ENCODE peak calls at places on chromosomes 3 and 15, in ten cellular contexts. A is esophagus squamous epithelium; R is CD8-positive, alpha-beta T cell; M is Karpas-422; Y is NB4; P is WERI-Rb-1; O is bronchial epithelial cell; V is GM23338; S is PC-9; N is effector memory CD4-positive, alpha-beta T cell. T is an unnamed sample.

GRCh38 chr3:29164825-29165224 is 116.0 kb upstream of the RBMS3 start:
- DNase-seq in P (no peak), N (no peak), M (no peak), O (no peak), Y (no peak), A (no peak), S (no peak), V (no peak), R (no peak), T (no peak)

GRCh38 chr3:59006791-59007517 is 42.9 kb downstream of the CFAP20DC start:
- DNase-seq in R (no peak), S (no peak), P (no peak), Y (no peak), M (peak; percentile 15), O (peak; percentile 29), A (no peak), N (no peak), V (no peak), T (no peak)

GRCh38 chr15:35060591-35060990 is 24.5 kb downstream of the NANOGP8 start:
- DNase-seq in A (no peak), R (no peak), Y (no peak), M (no peak), S (no peak), V (no peak), N (no peak), O (no peak), P (no peak), T (no peak)

GRCh38 chr15:95874625-95875024 is 455.9 kb upstream of the NR2F2 start:
- DNase-seq in S (no peak), N (no peak), M (no peak), R (no peak), P (no peak), O (no peak), Y (no peak), V (no peak), A (no peak), T (no peak)

GRCh38 chr15:33226559-33227181 is 32.2 kb upstream of the FMN1 start:
- DNase-seq in O (peak; percentile 75), R (peak; percentile 61), A (no peak), N (peak; percentile 34), P (peak; percentile 48), V (peak; percentile 73), M (peak; percentile 84), Y (peak; percentile 72), S (no peak), T (no peak)

GRCh38 chr15:43187544-43188155 is 2.4 kb downstream of the CCNDBP1 start:
- DNase-seq in N (no peak), S (peak; percentile 52), O (peak; percentile 77), A (no peak), M (peak; percentile 84), P (no peak), V (peak; percentile 74), Y (peak; percentile 67), R (no peak), T (peak; percentile 29)

GRCh38 chr3:168249048-168249538 is 153.4 kb upstream of the GOLIM4 start:
- DNase-seq in O (no peak), P (no peak), Y (no peak), R (no peak), S (no peak), M (no peak), N (no peak), V (no peak), A (no peak), T (no peak)

GRCh38 chr3:126961191-126961790 is 21.6 kb upstream of the PLXNA1 start:
- DNase-seq in R (no peak), Y (no peak), O (peak; percentile 86), N (no peak), A (no peak), P (no peak), V (no peak), M (no peak), S (peak; percentile 41), T (no peak)

GRCh38 chr3:126373682-126374601 is 16.7 kb upstream of the KLF15 start:
- DNase-seq in M (no peak), O (no peak), N (no peak), P (no peak), R (no peak), A (no peak), S (no peak), Y (no peak), V (no peak), T (no peak)

GRCh38 chr15:92625297-92625980 is 30.1 kb downstream of the FAM174B start:
- DNase-seq in M (no peak), O (peak; percentile 76), R (no peak), N (no peak), P (no peak), S (peak; percentile 69), A (no peak), V (no peak), Y (no peak), T (no peak)

GRCh38 chr3:159897331-159898075 is 91.1 kb upstream of the IL12A start:
- DNase-seq in A (no peak), V (no peak), M (no peak), S (no peak), N (no peak), R (no peak), Y (no peak), O (no peak), P (no peak), T (no peak)

GRCh38 chr3:96083610-96084009 is 730.8 kb upstream of the EPHA6 start:
- DNase-seq in P (no peak), R (no peak), O (no peak), S (no peak), N (no peak), Y (no peak), A (no peak), V (no peak), M (no peak), T (no peak)

GRCh38 chr15:96349933-96350292 is 19.4 kb downstream of the NR2F2 start:
- DNase-seq in R (no peak), N (no peak), V (no peak), M (no peak), S (no peak), P (no peak), O (no peak), Y (no peak), A (no peak), T (no peak)

GRCh38 chr3:104367000-104367399 is 999.7 kb upstream of the ALCAM start:
- DNase-seq in S (no peak), N (no peak), A (no peak), V (no peak), R (no peak), O (no peak), M (no peak), P (no peak), Y (no peak), T (no peak)

GRCh38 chr3:108477511-108478147 is 32.8 kb downstream of the MYH15 start:
- DNase-seq in O (peak; percentile 63), Y (peak; percentile 72), A (no peak), N (peak; percentile 5), S (peak; percentile 58), R (peak; percentile 41), M (peak; percentile 81), V (peak; percentile 78), P (peak; percentile 70), T (peak; percentile 45)

GRCh38 chr3:120649735-120650705 is 32.0 kb downstream of the HGD start:
- DNase-seq in A (no peak), P (no peak), Y (peak; percentile 31), R (no peak), S (no peak), V (no peak), O (no peak), M (no peak), N (no peak), T (no peak)

GRCh38 chr15:81767076-81767475 is 278.7 kb downstream of the MEX3B start:
- DNase-seq in M (no peak), Y (no peak), O (no peak), N (no peak), R (no peak), S (no peak), P (no peak), V (no peak), A (no peak), T (no peak)
- H3K4me3 ChIP-seq in M (no peak overlapping the region), Y (no peak overlapping the region), O (no peak overlapping the region), N (no peak overlapping the region), R (no peak overlapping the region), S (no peak overlapping the region), P (no peak overlapping the region), V (no peak overlapping the region), A (no peak overlapping the region), T (no peak overlapping the region)

DNA sequence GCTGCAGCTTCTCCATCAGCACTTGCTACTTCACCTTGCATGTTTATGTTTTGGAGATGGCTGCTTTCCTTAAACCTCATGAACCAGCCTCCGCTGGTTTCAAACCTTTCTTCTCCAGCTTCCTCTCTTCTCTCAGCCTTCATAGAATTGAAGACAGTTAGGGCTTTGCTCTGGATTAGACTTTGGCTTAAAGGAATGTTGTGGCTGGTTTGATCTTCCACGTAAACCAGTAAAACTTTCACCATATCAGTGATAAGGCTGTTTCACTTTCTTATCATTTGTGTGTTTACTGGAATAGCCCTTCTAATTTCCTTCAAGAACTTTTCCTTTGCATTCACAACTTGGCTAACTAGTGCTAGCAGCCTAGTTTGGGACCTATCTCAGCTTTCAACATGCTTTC is 11.7 kb upstream of the GNAT1 start:
- DNase-seq in Y (no peak), A (no peak), P (no peak), M (no peak), N (no peak), O (no peak), R (no peak), V (no peak), S (no peak), T (no peak)
- H3K4me3 ChIP-seq in Y (no peak overlapping the region), A (no peak overlapping the region), P (no peak overlapping the region), M (no peak overlapping the region), N (no peak overlapping the region), O (no peak overlapping the region), R (no peak overlapping the region), V (no peak overlapping the region), S (no peak overlapping the region), T (no peak overlapping the region)

GRCh38 chr15:31267161-31268107 is 59.2 kb upstream of the KLF13 start:
- DNase-seq in P (no peak), A (no peak), R (no peak), O (no peak), N (no peak), S (no peak), V (no peak), M (no peak), Y (peak; percentile 37), T (peak; percentile 34)
- H3K4me3 ChIP-seq in P (no peak overlapping the region), A (no peak overlapping the region), R (peak overlapping the region; percentile 26), O (no peak overlapping the region), N (no peak overlapping the region), S (no peak overlapping the region), V (no peak overlapping the region), M (no peak overlapping the region), Y (no peak overlapping the region), T (no peak overlapping the region)

DNA sequence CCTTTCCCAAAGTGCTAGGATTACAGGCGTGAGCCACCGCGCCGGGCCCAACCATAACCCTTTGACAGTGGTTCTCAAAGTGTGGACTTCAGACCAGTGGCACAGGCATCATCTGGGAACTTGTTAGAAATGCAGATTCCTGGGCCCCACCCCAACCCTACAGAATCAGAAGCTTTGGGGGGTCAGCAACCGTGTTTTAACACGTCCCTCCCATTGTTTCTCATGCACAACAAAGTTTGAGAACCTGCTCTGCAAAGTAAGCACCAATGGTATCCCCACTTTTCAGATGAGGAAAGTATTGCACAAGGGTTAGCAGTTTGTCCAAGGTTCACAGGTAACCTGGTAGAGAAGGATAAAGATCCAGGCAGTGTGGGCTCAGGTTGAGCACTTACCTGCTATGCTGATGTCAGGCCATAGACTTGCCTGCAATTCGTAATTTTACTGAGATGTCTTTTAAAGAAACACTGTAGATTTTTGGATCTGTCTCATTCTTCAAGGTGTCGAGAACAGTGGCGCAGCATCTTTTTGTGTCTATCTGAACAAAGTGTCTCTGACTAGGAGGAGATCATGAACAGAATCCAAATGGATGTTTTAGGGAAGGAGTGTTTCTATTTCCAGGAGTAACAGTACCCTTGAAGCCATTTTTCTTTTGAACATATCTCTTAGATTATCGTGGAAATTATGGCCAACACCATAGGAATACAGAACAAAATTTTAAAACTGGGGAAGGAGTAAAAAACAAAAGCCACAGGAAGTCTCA is 2.5 kb downstream of the GXYLT2 start:
- DNase-seq in P (no peak), N (no peak), A (no peak), Y (no peak), M (no peak), V (no peak), R (no peak), O (no peak), S (no peak), T (no peak)
- H3K4me3 ChIP-seq in P (no peak overlapping the region), N (no peak overlapping the region), A (no peak overlapping the region), Y (no peak overlapping the region), M (no peak overlapping the region), V (no peak overlapping the region), R (no peak overlapping the region), O (no peak overlapping the region), S (no peak overlapping the region), T (no peak overlapping the region)

T was measured in SJSA1.